ENCODE peak calls at places on chromosome 7, in seven cellular contexts. U, B, C, N, P, O and Y are unnamed samples.

GRCh38 chr7:105875505-105875904 is 894 bp downstream of the ATXN7L1 start:
- DNase-seq in U (no peak), B (no peak), C (no peak), N (no peak), P (no peak), O (no peak), Y (no peak)

GRCh38 chr7:15932318-15932717 is 245.8 kb upstream of the MEOX2 start:
- DNase-seq in U (no peak), B (no peak), C (no peak), N (no peak), P (no peak), O (no peak), Y (no peak)

GRCh38 chr7:51860305-51860704 is 543.7 kb upstream of the COBL start:
- DNase-seq in U (no peak), B (no peak), C (no peak), N (no peak), P (no peak), O (no peak), Y (no peak)

GRCh38 chr7:87003872-87004798 is 55.3 kb downstream of the ELAPOR2 start:
- DNase-seq in U (no peak), B (no peak), C (no peak), N (no peak), P (no peak), O (no peak), Y (no peak)

GRCh38 chr7:8154290-8154689 is 107.7 kb downstream of the ICA1 start:
- DNase-seq in U (no peak), B (no peak), C (no peak), N (no peak), P (no peak), O (no peak), Y (no peak)

GRCh38 chr7:66642186-66642585 is 13.5 kb downstream of the KCTD7 start:
- DNase-seq in U (no peak), B (no peak), C (no peak), N (no peak), P (no peak), O (no peak), Y (no peak)

GRCh38 chr7:139294951-139295555 is 46.1 kb upstream of the FMC1 start:
- DNase-seq in U (no peak), B (no peak), C (no peak), N (peak), P (no peak), O (no peak), Y (no peak)

GRCh38 chr7:157436076-157436475 is 99.3 kb downstream of the DNAJB6 start:
- DNase-seq in U (no peak), B (no peak), C (no peak), N (no peak), P (no peak), O (no peak), Y (no peak)

GRCh38 chr7:18574676-18575075 is 79.1 kb downstream of the HDAC9 start:
- DNase-seq in U (peak), B (no peak), C (no peak), N (no peak), P (no peak), O (no peak), Y (no peak)

GRCh38 chr7:14380881-14381280 is 391.4 kb upstream of the ETV1 start:
- DNase-seq in U (no peak), B (no peak), C (no peak), N (no peak), P (peak), O (no peak), Y (no peak)

GRCh38 chr7:40717242-40717641 is 582.4 kb downstream of the SUGCT start:
- DNase-seq in U (no peak), B (peak), C (no peak), N (peak), P (peak), O (no peak), Y (no peak)

GRCh38 chr7:471866-472639 is 47.6 kb downstream of the PDGFA start:
- DNase-seq in U (peak), B (no peak), C (no peak), N (peak), P (peak), O (no peak), Y (no peak)

GRCh38 chr7:50463035-50463434 is 12.9 kb upstream of the FIGNL1 start:
- DNase-seq in U (no peak), B (no peak), C (no peak), N (no peak), P (no peak), O (no peak), Y (no peak)

GRCh38 chr7:153934629-153935028 is 117.6 kb upstream of the DPP6 start:
- DNase-seq in U (no peak), B (no peak), C (no peak), N (no peak), P (no peak), O (no peak), Y (no peak)

GRCh38 chr7:84985073-84985784 is 201.6 kb downstream of the SEMA3D start:
- DNase-seq in U (no peak), B (no peak), C (no peak), N (peak), P (no peak), O (no peak), Y (no peak)

GRCh38 chr7:121214652-121215051 is 114.1 kb upstream of the WNT16 start:
- DNase-seq in U (no peak), B (no peak), C (no peak), N (peak), P (no peak), O (no peak), Y (no peak)